ENCODE peak calls at places on chromosome 7, in ten cellular contexts. One of them, this sample, is unnamed.

GRCh38 chr7:135467207-135467711 is 42.6 kb downstream of the CNOT4 start:
- DNase-seq in endothelial cell: no peak
- DNase-seq in CD8-positive, alpha-beta T cell: no peak
- DNase-seq in neural progenitor cell: no peak
- DNase-seq in fibroblast of mammary gland: peak; percentile 28
- DNase-seq in tibial artery: no peak
- DNase-seq in AG10803: peak; percentile 5
- DNase-seq in RWPE2: no peak
- DNase-seq in A549: peak; percentile 23
- DNase-seq in ascending aorta: no peak
- DNase-seq in this sample: peak; percentile 54

GRCh38 chr7:114660007-114660406 is 245.4 kb downstream of the FOXP2 start:
- DNase-seq in endothelial cell: no peak
- DNase-seq in CD8-positive, alpha-beta T cell: no peak
- DNase-seq in neural progenitor cell: no peak
- DNase-seq in fibroblast of mammary gland: no peak
- DNase-seq in tibial artery: no peak
- DNase-seq in AG10803: no peak
- DNase-seq in RWPE2: no peak
- DNase-seq in A549: no peak
- DNase-seq in ascending aorta: no peak
- DNase-seq in this sample: no peak

GRCh38 chr7:158957921-158958471 is 101.6 kb downstream of the DYNC2I1 start:
- DNase-seq in endothelial cell: no peak
- DNase-seq in CD8-positive, alpha-beta T cell: peak; percentile 27
- DNase-seq in neural progenitor cell: no peak
- DNase-seq in fibroblast of mammary gland: no peak
- DNase-seq in tibial artery: no peak
- DNase-seq in AG10803: no peak
- DNase-seq in RWPE2: no peak
- DNase-seq in A549: no peak
- DNase-seq in ascending aorta: no peak
- DNase-seq in this sample: peak; percentile 80

GRCh38 chr7:105429746-105430612 is 41.3 kb upstream of the SRPK2 start:
- DNase-seq in endothelial cell: peak; percentile 23
- DNase-seq in CD8-positive, alpha-beta T cell: peak; percentile 53
- DNase-seq in neural progenitor cell: peak; percentile 36
- DNase-seq in fibroblast of mammary gland: peak; percentile 62
- DNase-seq in tibial artery: no peak
- DNase-seq in AG10803: peak; percentile 76
- DNase-seq in RWPE2: no peak
- DNase-seq in A549: peak; percentile 66
- DNase-seq in ascending aorta: no peak
- DNase-seq in this sample: peak; percentile 50

GRCh38 chr7:35874881-35875280 is 74.0 kb downstream of the SEPTIN7 start:
- DNase-seq in endothelial cell: no peak
- DNase-seq in CD8-positive, alpha-beta T cell: no peak
- DNase-seq in neural progenitor cell: no peak
- DNase-seq in fibroblast of mammary gland: peak; percentile 12
- DNase-seq in tibial artery: no peak
- DNase-seq in AG10803: peak; percentile 25
- DNase-seq in RWPE2: no peak
- DNase-seq in A549: no peak
- DNase-seq in ascending aorta: no peak
- DNase-seq in this sample: no peak

GRCh38 chr7:99224263-99224947 is 16.5 kb upstream of the KPNA7 start:
- DNase-seq in endothelial cell: no peak
- DNase-seq in CD8-positive, alpha-beta T cell: no peak
- DNase-seq in neural progenitor cell: no peak
- DNase-seq in fibroblast of mammary gland: peak; percentile 55
- DNase-seq in tibial artery: peak; percentile 90
- DNase-seq in AG10803: peak; percentile 15
- DNase-seq in RWPE2: peak; percentile 86
- DNase-seq in A549: peak; percentile 70
- DNase-seq in ascending aorta: peak; percentile 50
- DNase-seq in this sample: peak; percentile 62

GRCh38 chr7:48781783-48782182 is 142.6 kb upstream of the CDC14C start:
- DNase-seq in endothelial cell: no peak
- DNase-seq in CD8-positive, alpha-beta T cell: no peak
- DNase-seq in neural progenitor cell: no peak
- DNase-seq in fibroblast of mammary gland: peak; percentile 7
- DNase-seq in tibial artery: no peak
- DNase-seq in AG10803: peak; percentile 1
- DNase-seq in RWPE2: no peak
- DNase-seq in A549: no peak
- DNase-seq in ascending aorta: no peak
- DNase-seq in this sample: no peak

GRCh38 chr7:98235901-98236300 is 16.1 kb downstream of the TECPR1 start:
- DNase-seq in endothelial cell: no peak
- DNase-seq in CD8-positive, alpha-beta T cell: no peak
- DNase-seq in neural progenitor cell: no peak
- DNase-seq in fibroblast of mammary gland: no peak
- DNase-seq in tibial artery: no peak
- DNase-seq in AG10803: no peak
- DNase-seq in RWPE2: peak; percentile 65
- DNase-seq in A549: no peak
- DNase-seq in ascending aorta: no peak
- DNase-seq in this sample: no peak

GRCh38 chr7:120898710-120899499 is 41.0 kb upstream of the TSPAN12 start:
- DNase-seq in endothelial cell: no peak
- DNase-seq in CD8-positive, alpha-beta T cell: no peak
- DNase-seq in neural progenitor cell: no peak
- DNase-seq in fibroblast of mammary gland: no peak
- DNase-seq in tibial artery: no peak
- DNase-seq in AG10803: no peak
- DNase-seq in RWPE2: no peak
- DNase-seq in A549: no peak
- DNase-seq in ascending aorta: no peak
- DNase-seq in this sample: no peak

GRCh38 chr7:112939589-112940313 is 146.9 kb downstream of the GPR85 start:
- DNase-seq in endothelial cell: peak; percentile 98
- DNase-seq in CD8-positive, alpha-beta T cell: peak; percentile 99
- DNase-seq in neural progenitor cell: peak; percentile 100
- DNase-seq in fibroblast of mammary gland: peak; percentile 98
- DNase-seq in tibial artery: peak; percentile 100
- DNase-seq in AG10803: peak; percentile 99
- DNase-seq in RWPE2: peak; percentile 99
- DNase-seq in A549: peak; percentile 96
- DNase-seq in ascending aorta: peak; percentile 98
- DNase-seq in this sample: peak; percentile 98

GRCh38 chr7:30988346-30989005 is 24.7 kb downstream of the GHRHR start:
- DNase-seq in endothelial cell: no peak
- DNase-seq in CD8-positive, alpha-beta T cell: no peak
- DNase-seq in neural progenitor cell: peak; percentile 37
- DNase-seq in fibroblast of mammary gland: no peak
- DNase-seq in tibial artery: peak; percentile 75
- DNase-seq in AG10803: peak; percentile 44
- DNase-seq in RWPE2: no peak
- DNase-seq in A549: no peak
- DNase-seq in ascending aorta: no peak
- DNase-seq in this sample: peak; percentile 86

GRCh38 chr7:134289423-134289822 is 27.3 kb downstream of the SLC35B4 start:
- DNase-seq in endothelial cell: no peak
- DNase-seq in CD8-positive, alpha-beta T cell: no peak
- DNase-seq in neural progenitor cell: no peak
- DNase-seq in fibroblast of mammary gland: peak; percentile 34
- DNase-seq in tibial artery: no peak
- DNase-seq in AG10803: peak; percentile 71
- DNase-seq in RWPE2: no peak
- DNase-seq in A549: no peak
- DNase-seq in ascending aorta: no peak
- DNase-seq in this sample: no peak

GRCh38 chr7:50476953-50477625 is 26.9 kb upstream of the FIGNL1 start:
- DNase-seq in endothelial cell: no peak
- DNase-seq in CD8-positive, alpha-beta T cell: no peak
- DNase-seq in neural progenitor cell: no peak
- DNase-seq in fibroblast of mammary gland: no peak
- DNase-seq in tibial artery: no peak
- DNase-seq in AG10803: no peak
- DNase-seq in RWPE2: no peak
- DNase-seq in A549: no peak
- DNase-seq in ascending aorta: no peak
- DNase-seq in this sample: no peak

GRCh38 chr7:50477640-50478039 is 27.5 kb upstream of the FIGNL1 start:
- DNase-seq in endothelial cell: no peak
- DNase-seq in CD8-positive, alpha-beta T cell: no peak
- DNase-seq in neural progenitor cell: no peak
- DNase-seq in fibroblast of mammary gland: peak; percentile 52
- DNase-seq in tibial artery: no peak
- DNase-seq in AG10803: no peak
- DNase-seq in RWPE2: no peak
- DNase-seq in A549: no peak
- DNase-seq in ascending aorta: no peak
- DNase-seq in this sample: no peak

GRCh38 chr7:50479743-50480517 is 29.8 kb upstream of the FIGNL1 start:
- DNase-seq in endothelial cell: no peak
- DNase-seq in CD8-positive, alpha-beta T cell: no peak
- DNase-seq in neural progenitor cell: no peak
- DNase-seq in fibroblast of mammary gland: no peak
- DNase-seq in tibial artery: no peak
- DNase-seq in AG10803: no peak
- DNase-seq in RWPE2: no peak
- DNase-seq in A549: no peak
- DNase-seq in ascending aorta: no peak
- DNase-seq in this sample: no peak

GRCh38 chr7:50486512-50486911 is 36.4 kb upstream of the FIGNL1 start:
- DNase-seq in endothelial cell: no peak
- DNase-seq in CD8-positive, alpha-beta T cell: no peak
- DNase-seq in neural progenitor cell: no peak
- DNase-seq in fibroblast of mammary gland: no peak
- DNase-seq in tibial artery: no peak
- DNase-seq in AG10803: no peak
- DNase-seq in RWPE2: no peak
- DNase-seq in A549: no peak
- DNase-seq in ascending aorta: no peak
- DNase-seq in this sample: no peak

DNA sequence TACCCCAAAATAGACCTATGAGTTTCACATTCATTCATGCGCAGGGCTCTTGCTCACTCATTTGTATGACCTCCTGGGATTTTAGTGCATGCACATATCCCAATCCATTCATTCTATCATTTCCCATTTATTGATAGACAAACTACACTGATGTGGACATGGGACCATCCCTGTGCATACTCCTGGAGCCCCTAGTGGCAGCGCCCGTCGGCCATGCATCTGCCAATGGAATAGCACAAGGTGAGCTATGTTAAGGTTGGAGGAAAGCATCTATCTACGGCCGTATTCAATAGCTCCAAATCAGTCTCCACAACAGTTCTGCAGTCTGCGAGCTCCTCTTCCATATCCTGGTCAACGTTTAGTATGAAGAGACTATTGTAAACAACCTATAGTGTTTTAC is 31.7 kb upstream of the FIGNL1 start:
- DNase-seq in endothelial cell: no peak
- DNase-seq in CD8-positive, alpha-beta T cell: no peak
- DNase-seq in neural progenitor cell: no peak
- DNase-seq in fibroblast of mammary gland: no peak
- DNase-seq in tibial artery: no peak
- DNase-seq in AG10803: no peak
- DNase-seq in RWPE2: no peak
- DNase-seq in A549: no peak
- DNase-seq in ascending aorta: no peak
- DNase-seq in this sample: no peak
- TF ChIP-seq CTCF in endothelial cell: no peak
- TF ChIP-seq CTCF in CD8-positive, alpha-beta T cell: no peak
- TF ChIP-seq CTCF in neural progenitor cell: peak; percentile 15
- TF ChIP-seq CTCF in fibroblast of mammary gland: no peak
- TF ChIP-seq CTCF in tibial artery: no peak
- TF ChIP-seq CTCF in AG10803: no peak
- TF ChIP-seq CTCF in RWPE2: no peak
- TF ChIP-seq CTCF in A549: no peak
- TF ChIP-seq CTCF in ascending aorta: no peak
- TF ChIP-seq CTCF in this sample: no peak

DNA sequence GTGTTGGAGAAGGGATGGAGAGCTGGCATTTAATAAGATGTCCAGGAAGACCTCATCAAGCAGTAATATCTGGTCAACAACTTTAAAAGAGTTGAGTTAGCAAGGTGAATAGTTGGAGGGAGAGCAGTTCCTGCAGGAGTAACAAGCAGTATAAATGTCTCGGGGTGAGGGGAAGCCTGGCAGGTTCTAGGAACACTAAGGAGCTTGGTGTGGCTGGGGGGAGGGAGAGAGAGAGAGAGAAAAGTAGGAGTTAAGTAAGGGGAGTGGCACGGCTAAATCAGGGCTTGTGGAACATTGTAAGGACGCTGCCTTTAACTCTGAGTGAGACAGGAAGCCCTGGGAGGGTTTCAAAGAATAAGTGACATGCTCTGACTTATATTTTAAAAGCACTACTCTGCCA is 22.0 kb upstream of the LAMB4 start:
- DNase-seq in endothelial cell: no peak
- DNase-seq in CD8-positive, alpha-beta T cell: no peak
- DNase-seq in neural progenitor cell: no peak
- DNase-seq in fibroblast of mammary gland: no peak
- DNase-seq in tibial artery: no peak
- DNase-seq in AG10803: no peak
- DNase-seq in RWPE2: no peak
- DNase-seq in A549: no peak
- DNase-seq in ascending aorta: no peak
- DNase-seq in this sample: no peak
- TF ChIP-seq CTCF in endothelial cell: no peak
- TF ChIP-seq CTCF in CD8-positive, alpha-beta T cell: no peak
- TF ChIP-seq CTCF in neural progenitor cell: no peak
- TF ChIP-seq CTCF in fibroblast of mammary gland: no peak
- TF ChIP-seq CTCF in tibial artery: no peak
- TF ChIP-seq CTCF in AG10803: no peak
- TF ChIP-seq CTCF in RWPE2: no peak
- TF ChIP-seq CTCF in A549: no peak
- TF ChIP-seq CTCF in ascending aorta: no peak
- TF ChIP-seq CTCF in this sample: no peak

DNA sequence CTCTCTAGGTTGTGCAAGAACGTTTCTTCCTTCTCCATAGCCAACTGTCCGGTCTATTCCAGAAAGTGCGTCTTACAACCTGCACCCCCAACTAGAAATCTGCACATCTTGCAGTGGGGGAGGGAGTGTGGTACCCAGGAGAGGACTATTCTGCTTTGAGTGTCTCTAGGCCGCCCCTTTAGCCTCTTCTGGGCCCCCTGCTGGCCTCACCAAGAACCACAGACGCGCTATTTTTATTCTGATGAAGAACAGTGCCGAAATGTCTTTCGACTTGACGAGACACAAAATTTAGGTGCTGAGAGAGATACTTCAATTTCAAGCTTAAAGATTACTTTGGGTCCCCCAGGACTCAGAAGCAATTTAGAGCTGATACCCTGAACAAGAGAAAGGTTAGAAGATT is 1.0 kb downstream of the CNPY1 start:
- DNase-seq in endothelial cell: no peak
- DNase-seq in CD8-positive, alpha-beta T cell: no peak
- DNase-seq in neural progenitor cell: no peak
- DNase-seq in fibroblast of mammary gland: no peak
- DNase-seq in tibial artery: no peak
- DNase-seq in AG10803: no peak
- DNase-seq in RWPE2: no peak
- DNase-seq in A549: no peak
- DNase-seq in ascending aorta: no peak
- DNase-seq in this sample: no peak
- TF ChIP-seq CTCF in endothelial cell: peak; percentile 25
- TF ChIP-seq CTCF in CD8-positive, alpha-beta T cell: no peak
- TF ChIP-seq CTCF in neural progenitor cell: peak; percentile 37
- TF ChIP-seq CTCF in fibroblast of mammary gland: no peak
- TF ChIP-seq CTCF in tibial artery: no peak
- TF ChIP-seq CTCF in AG10803: no peak
- TF ChIP-seq CTCF in RWPE2: no peak
- TF ChIP-seq CTCF in A549: peak; percentile 21
- TF ChIP-seq CTCF in ascending aorta: no peak
- TF ChIP-seq CTCF in this sample: no peak

GRCh38 chr7:107579881-107580715 is at the start of gene BCAP29:
- DNase-seq in endothelial cell: peak; percentile 77
- DNase-seq in CD8-positive, alpha-beta T cell: peak; percentile 59
- DNase-seq in neural progenitor cell: peak; percentile 91
- DNase-seq in fibroblast of mammary gland: peak; percentile 66
- DNase-seq in tibial artery: peak; percentile 86
- DNase-seq in AG10803: peak; percentile 57
- DNase-seq in RWPE2: peak; percentile 61
- DNase-seq in A549: peak; percentile 64
- DNase-seq in ascending aorta: peak; percentile 19
- DNase-seq in this sample: peak; percentile 67
- TF ChIP-seq CTCF in endothelial cell: no peak
- TF ChIP-seq CTCF in CD8-positive, alpha-beta T cell: no peak
- TF ChIP-seq CTCF in neural progenitor cell: peak; percentile 39
- TF ChIP-seq CTCF in fibroblast of mammary gland: peak; percentile 4
- TF ChIP-seq CTCF in tibial artery: peak; percentile 35
- TF ChIP-seq CTCF in AG10803: peak; percentile 24
- TF ChIP-seq CTCF in RWPE2: peak; percentile 47
- TF ChIP-seq CTCF in A549: peak; percentile 27
- TF ChIP-seq CTCF in ascending aorta: peak; percentile 50
- TF ChIP-seq CTCF in this sample: no peak

This sample was measured in Calu3.